ENCODE peak calls at places on chromosome 20, in five cellular contexts. E, Q, A, M and U are unnamed samples.

GRCh38 chr20:13840093-13840465 is 55.3 kb downstream of the NDUFAF5 start:
- DNase-seq in E (no peak), M (no peak), Q (no peak), A (no peak), U (no peak)

GRCh38 chr20:19552144-19552895 is 205.7 kb upstream of the RIN2 start:
- DNase-seq in E (peak), A (no peak), Q (peak), M (no peak), U (no peak)

GRCh38 chr20:37984018-37984785 is 49.1 kb downstream of the TTI1 start:
- DNase-seq in M (no peak), E (no peak), A (no peak), Q (no peak), U (no peak)

GRCh38 chr20:34300809-34301586 is 2.2 kb downstream of the AHCY start:
- DNase-seq in E (no peak), A (no peak), M (no peak), Q (no peak), U (no peak)

GRCh38 chr20:50121858-50122271 is 8.9 kb upstream of the UBE2V1 start:
- DNase-seq in E (no peak), M (no peak), A (peak), Q (no peak), U (no peak)

GRCh38 chr20:59222982-59223610 is 59.5 kb downstream of the ZNF831 start:
- DNase-seq in E (peak), M (no peak), Q (no peak), A (no peak), U (no peak)

GRCh38 chr20:58019850-58020625 is 208.4 kb downstream of the ANKRD60 start:
- DNase-seq in M (no peak), A (no peak), E (no peak), Q (no peak), U (no peak)

GRCh38 chr20:49951160-49951559 is 15.0 kb downstream of the RNF114 start:
- DNase-seq in Q (no peak), A (no peak), M (no peak), E (peak), U (no peak)

GRCh38 chr20:51211191-51211590 is 188.3 kb upstream of the KCNG1 start:
- DNase-seq in E (no peak), Q (no peak), A (no peak), M (no peak), U (no peak)

GRCh38 chr20:33791959-33792597 is 19.1 kb upstream of the CHMP4B start:
- DNase-seq in A (no peak), Q (peak), M (no peak), E (peak), U (no peak)

GRCh38 chr20:24746351-24746685 is 202.8 kb upstream of the CST7 start:
- DNase-seq in M (peak), Q (peak), A (no peak), E (no peak), U (no peak)

GRCh38 chr20:61814726-61815125 is 251.0 kb downstream of the TAF4 start:
- DNase-seq in M (no peak), E (no peak), A (no peak), Q (no peak), U (no peak)

GRCh38 chr20:62627901-62628612 is 14.2 kb upstream of the SLCO4A1 start:
- DNase-seq in Q (no peak), E (no peak), A (peak), M (peak), U (no peak)

GRCh38 chr20:61140576-61140975 is 111.5 kb upstream of the CDH4 start:
- DNase-seq in A (no peak), E (no peak), Q (no peak), M (no peak), U (no peak)

GRCh38 chr20:5859611-5860010 is 90.7 kb downstream of the TRMT6 start:
- DNase-seq in A (no peak), Q (no peak), E (peak), M (no peak), U (no peak)

GRCh38 chr20:57558614-57559285 is 2.2 kb upstream of the PCK1 start:
- DNase-seq in E (no peak), M (no peak), A (no peak), Q (no peak), U (no peak)

GRCh38 chr20:16615199-16615598 is 42.0 kb upstream of the KIF16B start:
- DNase-seq in Q (no peak), E (peak), M (no peak), A (no peak), U (no peak)

GRCh38 chr20:42795399-42795798 is 394.3 kb downstream of the PTPRT start:
- DNase-seq in M (no peak), A (no peak), Q (no peak), E (no peak), U (no peak)

GRCh38 chr20:46767127-46767761 is 57.8 kb downstream of the SLC2A10 start:
- DNase-seq in Q (peak), E (peak), A (no peak), M (no peak), U (no peak)

GRCh38 chr20:52847029-52847660 is 125.0 kb upstream of the TSHZ2 start:
- DNase-seq in E (peak), M (no peak), Q (no peak), A (no peak), U (no peak)

GRCh38 chr20:32368930-32369329 is 10.8 kb downstream of the ASXL1 start:
- DNase-seq in M (no peak), Q (no peak), E (peak), A (no peak), U (no peak)

GRCh38 chr20:23311932-23312331 is 38.7 kb upstream of the NXT1 start:
- DNase-seq in E (no peak), M (no peak), A (no peak), Q (no peak), U (no peak)

GRCh38 chr20:20085071-20085470 is 32.7 kb downstream of the CFAP61 start:
- DNase-seq in A (no peak), M (no peak), Q (no peak), E (no peak), U (no peak)

GRCh38 chr20:51331466-51331865 is 211.1 kb downstream of the NFATC2 start:
- DNase-seq in Q (no peak), M (peak), E (no peak), A (no peak), U (no peak)

GRCh38 chr20:61494763-61495595 is 242.9 kb downstream of the CDH4 start:
- DNase-seq in E (no peak), M (no peak), Q (no peak), A (no peak), U (no peak)

GRCh38 chr20:24987873-24988835 is 4.4 kb downstream of the APMAP start:
- DNase-seq in M (no peak), E (no peak), A (no peak), Q (no peak), U (no peak)

GRCh38 chr20:62202083-62202395 is 18.0 kb downstream of the HRH3 start:
- DNase-seq in A (no peak), Q (no peak), E (no peak), M (no peak), U (no peak)

GRCh38 chr20:1632228-1632577 is 12.4 kb upstream of the SIRPB1 start:
- DNase-seq in Q (no peak), M (no peak), E (no peak), A (no peak), U (no peak)

GRCh38 chr20:5569021-5569420 is 181.2 kb upstream of the SHLD1 start:
- DNase-seq in M (no peak), Q (peak), A (no peak), E (peak), U (no peak)

GRCh38 chr20:2875690-2876203 is 2.5 kb downstream of the PTPRA start:
- DNase-seq in Q (no peak), M (no peak), A (no peak), E (no peak), U (no peak)

GRCh38 chr20:35954907-35955251 is 577 bp upstream of the SCAND1 start:
- DNase-seq in M (no peak), Q (no peak), E (peak), A (no peak), U (no peak)

GRCh38 chr20:57883761-57884160 is 173.9 kb upstream of the PMEPA1 start:
- DNase-seq in A (no peak), Q (peak), E (no peak), M (no peak), U (no peak)

GRCh38 chr20:53865905-53866786 is 204.2 kb downstream of the BCAS1 start:
- DNase-seq in M (no peak), Q (peak), E (peak), A (no peak), U (no peak)

GRCh38 chr20:20487811-20488210 is 119.9 kb downstream of the INSM1 start:
- DNase-seq in Q (no peak), A (peak), M (no peak), E (no peak), U (no peak)

GRCh38 chr20:45959126-45959525 is 12.9 kb downstream of the ZNF335 start:
- DNase-seq in M (no peak), Q (no peak), A (no peak), E (no peak), U (no peak)

GRCh38 chr20:25296094-25297093 is 48.5 kb downstream of the PYGB start:
- DNase-seq in E (no peak), A (no peak), Q (peak), M (no peak), U (no peak)

GRCh38 chr20:16106191-16106849 is 466.9 kb downstream of the KIF16B start:
- DNase-seq in M (no peak), Q (no peak), E (no peak), A (no peak), U (no peak)

GRCh38 chr20:55978550-55978949 is 26.8 kb downstream of the CBLN4 start:
- DNase-seq in M (no peak), E (no peak), Q (no peak), A (no peak), U (no peak)
- H3K4me3 ChIP-seq in M (no peak), E (no peak), Q (no peak), A (no peak), U (no peak)

GRCh38 chr20:44851545-44851944 is 34.0 kb upstream of the YWHAB start:
- DNase-seq in E (no peak), A (no peak), Q (no peak), M (no peak), U (no peak)
- TF ChIP-seq CTCF in E (no peak), A (no peak), Q (no peak), M (no peak), U (no peak)

GRCh38 chr20:48467622-48468021 is 360.2 kb downstream of the PREX1 start:
- DNase-seq in A (no peak), E (no peak), M (no peak), Q (peak), U (no peak)
- H3K4me3 ChIP-seq in A (no peak), E (no peak), M (no peak), Q (no peak), U (no peak)

GRCh38 chr20:10412591-10413408 is 21.2 kb downstream of the MKKS start:
- DNase-seq in A (no peak), E (peak), M (no peak), Q (no peak), U (no peak)
- TF ChIP-seq CTCF in A (no peak), E (peak), M (peak), Q (peak), U (no peak)